ENCODE peak calls at places on chromosome 17, in eight cellular contexts. O is RCC 7860; I is AG08396; J is effector memory CD4-positive, alpha-beta T cell; C is WERI-Rb-1; D is osteocyte; L is activated gamma-delta T cell; M is LoVo. Z is an unnamed sample.

GRCh38 chr17:20313891-20314290 is 153.4 kb downstream of the LGALS9B start:
- DNase-seq in L (no peak), I (no peak), C (no peak), O (no peak), D (no peak), J (no peak), M (no peak), Z (no peak)

GRCh38 chr17:1882836-1883235 is 53.0 kb downstream of the RPA1 start:
- DNase-seq in D (no peak), J (no peak), O (no peak), I (peak; percentile 43), C (peak; percentile 68), L (no peak), M (peak; percentile 31), Z (peak; percentile 37)

GRCh38 chr17:76335716-76336381 is 17.9 kb downstream of the PRPSAP1 start:
- DNase-seq in C (no peak), I (no peak), D (no peak), O (no peak), J (no peak), L (no peak), M (no peak), Z (no peak)

GRCh38 chr17:226773-227580 is 45.5 kb upstream of the DOC2B start:
- DNase-seq in O (no peak), M (no peak), I (no peak), L (no peak), J (no peak), C (no peak), D (no peak), Z (no peak)

GRCh38 chr17:56358651-56359050 is 205.4 kb downstream of the ANKFN1 start:
- DNase-seq in D (no peak), I (no peak), O (no peak), L (no peak), M (peak; percentile 5), C (no peak), J (no peak), Z (peak; percentile 8)

GRCh38 chr17:17433260-17433659 is 43.5 kb upstream of the MED9 start:
- DNase-seq in L (no peak), D (no peak), O (no peak), C (no peak), M (no peak), I (no peak), J (no peak), Z (no peak)

GRCh38 chr17:15469260-15469659 is 1.8 kb upstream of the CDRT4 start:
- DNase-seq in D (no peak), I (no peak), O (no peak), M (no peak), J (no peak), C (no peak), L (no peak), Z (no peak)

GRCh38 chr17:61405686-61406542 is 6.3 kb downstream of the TBX2 start:
- DNase-seq in C (no peak), O (no peak), D (no peak), J (no peak), I (no peak), M (no peak), L (no peak), Z (no peak)

GRCh38 chr17:50624321-50624935 is 10.3 kb upstream of the ABCC3 start:
- DNase-seq in M (no peak), J (no peak), D (no peak), I (no peak), L (no peak), C (no peak), O (no peak), Z (no peak)

GRCh38 chr17:29549169-29549935 is 17.5 kb downstream of the ABHD15 start:
- DNase-seq in C (no peak), I (no peak), J (no peak), O (no peak), D (no peak), M (no peak), L (no peak), Z (no peak)

GRCh38 chr17:14201595-14201994 is 35.1 kb downstream of the CDRT15 start:
- DNase-seq in L (no peak), C (no peak), M (no peak), I (no peak), D (peak; percentile 44), J (peak; percentile 41), O (no peak), Z (no peak)

GRCh38 chr17:46121165-46121764 is 72.0 kb downstream of the KANSL1 start:
- DNase-seq in J (no peak), M (no peak), O (no peak), L (no peak), D (no peak), C (no peak), I (no peak), Z (no peak)